ENCODE peak calls at places on chromosomes 5 and 9, in ten cellular contexts. One of them, this sample, is unnamed.

GRCh38 chr9:32677931-32678330 is 42.5 kb upstream of the TAF1L start:
- DNase-seq in esophagus squamous epithelium: no peak
- DNase-seq in iPS-NIHi11: no peak
- DNase-seq in iPS DF 19.7: no peak
- DNase-seq in mesothelial cell of epicardium: no peak
- DNase-seq in G401: no peak
- DNase-seq in osteoblast: no peak
- DNase-seq in germinal center: no peak
- DNase-seq in foreskin fibroblast: no peak
- DNase-seq in SJSA1: no peak
- DNase-seq in this sample: no peak

GRCh38 chr5:93249651-93250289 is 331.2 kb downstream of the NR2F1-AS1 start:
- DNase-seq in esophagus squamous epithelium: no peak
- DNase-seq in iPS-NIHi11: no peak
- DNase-seq in iPS DF 19.7: no peak
- DNase-seq in mesothelial cell of epicardium: no peak
- DNase-seq in G401: no peak
- DNase-seq in osteoblast: peak; percentile 60
- DNase-seq in germinal center: no peak
- DNase-seq in foreskin fibroblast: no peak
- DNase-seq in SJSA1: peak; percentile 3
- DNase-seq in this sample: no peak

GRCh38 chr5:116898917-116899316 is 324.3 kb upstream of the SEMA6A start:
- DNase-seq in esophagus squamous epithelium: no peak
- DNase-seq in iPS-NIHi11: no peak
- DNase-seq in iPS DF 19.7: no peak
- DNase-seq in mesothelial cell of epicardium: no peak
- DNase-seq in G401: no peak
- DNase-seq in osteoblast: no peak
- DNase-seq in germinal center: no peak
- DNase-seq in foreskin fibroblast: no peak
- DNase-seq in SJSA1: no peak
- DNase-seq in this sample: no peak

GRCh38 chr9:114790521-114790920 is 15.3 kb downstream of the TNFSF15 start:
- DNase-seq in esophagus squamous epithelium: no peak
- DNase-seq in iPS-NIHi11: no peak
- DNase-seq in iPS DF 19.7: no peak
- DNase-seq in mesothelial cell of epicardium: no peak
- DNase-seq in G401: no peak
- DNase-seq in osteoblast: no peak
- DNase-seq in germinal center: no peak
- DNase-seq in foreskin fibroblast: no peak
- DNase-seq in SJSA1: no peak
- DNase-seq in this sample: no peak

GRCh38 chr9:27473135-27473534 is 51.0 kb upstream of the IFNK start:
- DNase-seq in esophagus squamous epithelium: no peak
- DNase-seq in iPS-NIHi11: no peak
- DNase-seq in iPS DF 19.7: no peak
- DNase-seq in mesothelial cell of epicardium: no peak
- DNase-seq in G401: peak; percentile 17
- DNase-seq in osteoblast: peak; percentile 30
- DNase-seq in germinal center: no peak
- DNase-seq in foreskin fibroblast: no peak
- DNase-seq in SJSA1: no peak
- DNase-seq in this sample: no peak

GRCh38 chr5:33468811-33469435 is 28.2 kb downstream of the TARS1 start:
- DNase-seq in esophagus squamous epithelium: no peak
- DNase-seq in iPS-NIHi11: no peak
- DNase-seq in iPS DF 19.7: no peak
- DNase-seq in mesothelial cell of epicardium: no peak
- DNase-seq in G401: no peak
- DNase-seq in osteoblast: peak; percentile 21
- DNase-seq in germinal center: no peak
- DNase-seq in foreskin fibroblast: no peak
- DNase-seq in SJSA1: no peak
- DNase-seq in this sample: no peak

GRCh38 chr9:126055386-126055785 is 271.2 kb upstream of the MVB12B start:
- DNase-seq in esophagus squamous epithelium: no peak
- DNase-seq in iPS-NIHi11: no peak
- DNase-seq in iPS DF 19.7: no peak
- DNase-seq in mesothelial cell of epicardium: no peak
- DNase-seq in G401: no peak
- DNase-seq in osteoblast: no peak
- DNase-seq in germinal center: no peak
- DNase-seq in foreskin fibroblast: peak; percentile 9
- DNase-seq in SJSA1: no peak
- DNase-seq in this sample: no peak

GRCh38 chr5:158910782-158911692 is 188.7 kb downstream of the EBF1 start:
- DNase-seq in esophagus squamous epithelium: no peak
- DNase-seq in iPS-NIHi11: no peak
- DNase-seq in iPS DF 19.7: no peak
- DNase-seq in mesothelial cell of epicardium: no peak
- DNase-seq in G401: no peak
- DNase-seq in osteoblast: no peak
- DNase-seq in germinal center: no peak
- DNase-seq in foreskin fibroblast: peak; percentile 19
- DNase-seq in SJSA1: no peak
- DNase-seq in this sample: no peak

GRCh38 chr5:128199611-128200010 is 116.0 kb downstream of the SLC12A2 start:
- DNase-seq in esophagus squamous epithelium: no peak
- DNase-seq in iPS-NIHi11: no peak
- DNase-seq in iPS DF 19.7: no peak
- DNase-seq in mesothelial cell of epicardium: no peak
- DNase-seq in G401: no peak
- DNase-seq in osteoblast: no peak
- DNase-seq in germinal center: no peak
- DNase-seq in foreskin fibroblast: no peak
- DNase-seq in SJSA1: no peak
- DNase-seq in this sample: no peak

GRCh38 chr5:68264024-68264956 is 48.7 kb downstream of the PIK3R1 start:
- DNase-seq in esophagus squamous epithelium: no peak
- DNase-seq in iPS-NIHi11: no peak
- DNase-seq in iPS DF 19.7: no peak
- DNase-seq in mesothelial cell of epicardium: no peak
- DNase-seq in G401: no peak
- DNase-seq in osteoblast: no peak
- DNase-seq in germinal center: no peak
- DNase-seq in foreskin fibroblast: no peak
- DNase-seq in SJSA1: no peak
- DNase-seq in this sample: no peak